ENCODE peak calls at places on chromosomes 2 and 18, in nine cellular contexts. P is stimulated activated CD8-positive, alpha-beta memory T cell treated with anti-CD3 and anti-CD28 coated beads, Interleukin-4, amount 100 ng/mL, for 24 hours; W is NCI-H2171; A is kidney tubule cell; R is HCEC 1CT; M is T-cell; C is choroid plexus epithelial cell; U is activated CD8-positive, alpha-beta memory T cell treated with anti-CD3 and anti-CD28 coated beads for 48 hours; N is stomach. J is an unnamed sample.

GRCh38 chr2:136056077-136056688 is 61.8 kb downstream of the CXCR4 start:
- DNase-seq in P (no peak), W (no peak), A (no peak), R (no peak), M (no peak), C (no peak), U (no peak), N (no peak), J (peak; percentile 25)

GRCh38 chr2:121471571-121472464 is 58.9 kb upstream of the RNU4ATAC start:
- DNase-seq in P (no peak), W (no peak), A (peak; percentile 59), R (peak; percentile 66), M (no peak), C (peak; percentile 88), U (no peak), N (no peak), J (no peak)

GRCh38 chr2:199979841-199980628 is 24.7 kb downstream of the MAIP1 start:
- DNase-seq in P (peak; percentile 76), W (peak; percentile 55), A (peak; percentile 82), R (peak; percentile 70), M (peak; percentile 79), C (peak; percentile 87), U (peak; percentile 77), N (peak; percentile 87), J (peak; percentile 43)

GRCh38 chr2:37812414-37812813 is 112.7 kb upstream of the RMDN2 start:
- DNase-seq in P (no peak), W (no peak), A (no peak), R (no peak), M (no peak), C (peak; percentile 41), U (no peak), N (no peak), J (no peak)

GRCh38 chr2:240777416-240778212 is 42.4 kb downstream of the KIF1A start:
- DNase-seq in P (no peak), W (no peak), A (no peak), R (no peak), M (no peak), C (no peak), U (no peak), N (no peak), J (no peak)

GRCh38 chr2:190696792-190697398 is 48.0 kb downstream of the NAB1 start:
- DNase-seq in P (no peak), W (no peak), A (peak; percentile 46), R (no peak), M (no peak), C (peak; percentile 29), U (no peak), N (no peak), J (no peak)

GRCh38 chr2:25821225-25822056 is 56.8 kb downstream of the ASXL2 start:
- DNase-seq in P (no peak), W (no peak), A (no peak), R (no peak), M (no peak), C (peak; percentile 75), U (no peak), N (no peak), J (no peak)

GRCh38 chr18:5466256-5466655 is 77.5 kb downstream of the EPB41L3 start:
- DNase-seq in P (no peak), W (no peak), A (no peak), R (no peak), M (no peak), C (no peak), U (no peak), N (no peak), J (no peak)

GRCh38 chr2:71277536-71278103 is 50.7 kb upstream of the PAIP2B start:
- DNase-seq in P (no peak), W (no peak), A (peak; percentile 49), R (no peak), M (no peak), C (peak; percentile 21), U (no peak), N (no peak), J (no peak)

GRCh38 chr2:149005471-149006077 is 32.9 kb upstream of the LYPD6B start:
- DNase-seq in P (no peak), W (no peak), A (no peak), R (no peak), M (no peak), C (peak; percentile 26), U (no peak), N (no peak), J (no peak)

GRCh38 chr2:197080611-197081010 is 154.1 kb upstream of the PGAP1 start:
- DNase-seq in P (no peak), W (no peak), A (no peak), R (no peak), M (no peak), C (no peak), U (no peak), N (no peak), J (no peak)

GRCh38 chr2:187500585-187501359 is 52.7 kb upstream of the CALCRL start:
- DNase-seq in P (no peak), W (no peak), A (peak; percentile 46), R (peak; percentile 82), M (no peak), C (peak; percentile 62), U (no peak), N (no peak), J (no peak)

J was measured in NK-92 treated with Interleukin-12 subunit alpha and Interleukin-12 subunit beta, amount 100 ng/mL, for 24 hours.